ENCODE peak calls at places on chromosomes 16 and 17, in four cellular contexts. P is HepG2, U is GM12878, G is K562. N is an unnamed sample.

GRCh38 chr16:29156511-29156910 is 171.7 kb downstream of the LAT start:
- DNase-seq in P (no peak), U (no peak), G (no peak), N (no peak)

GRCh38 chr16:19777061-19777460 is 59.0 kb downstream of the IQCK start:
- DNase-seq in P (no peak), U (no peak), G (no peak), N (no peak)

GRCh38 chr16:30691907-30692306 is 7.1 kb upstream of the SRCAP start:
- DNase-seq in P (no peak), U (no peak), G (peak), N (no peak)

GRCh38 chr17:68455756-68456528 is 1.4 kb downstream of the WIPI1 start:
- DNase-seq in P (peak), U (no peak), G (no peak), N (no peak)

GRCh38 chr16:85238233-85238647 is 126.0 kb upstream of the CIBAR2 start:
- DNase-seq in P (no peak), U (no peak), G (no peak), N (no peak)

GRCh38 chr16:30054451-30054850 is 11.1 kb upstream of the ALDOA start:
- DNase-seq in P (no peak), U (no peak), G (no peak), N (no peak)

GRCh38 chr16:86355538-86355937 is 154.8 kb upstream of the FOXF1 start:
- DNase-seq in P (no peak), U (no peak), G (no peak), N (no peak)

GRCh38 chr17:64940055-64940454 is 20.8 kb upstream of the LRRC37A3 start:
- DNase-seq in P (no peak), U (no peak), G (no peak), N (no peak)

GRCh38 chr16:19595043-19595767 is 39.7 kb downstream of the VPS35L start:
- DNase-seq in P (no peak), U (no peak), G (no peak), N (no peak)

GRCh38 chr17:73474370-73474988 is 162.7 kb upstream of the CDC42EP4 start:
- DNase-seq in P (peak), U (no peak), G (peak), N (peak)

GRCh38 chr17:68777243-68777855 is 176.2 kb upstream of the FAM20A start:
- DNase-seq in P (peak), U (no peak), G (peak), N (peak)

GRCh38 chr17:31903401-31903800 is 1.9 kb upstream of the UTP6 start:
- DNase-seq in P (no peak), U (no peak), G (no peak), N (no peak)

GRCh38 chr16:53829186-53829747 is 125.3 kb downstream of the FTO start:
- DNase-seq in P (no peak), U (no peak), G (no peak), N (no peak)

GRCh38 chr16:86452451-86452850 is 57.9 kb upstream of the FOXF1 start:
- DNase-seq in P (no peak), U (no peak), G (no peak), N (no peak)

GRCh38 chr16:73149329-73149728 is 101.4 kb upstream of the ZFHX3 start:
- DNase-seq in P (peak), U (no peak), G (no peak), N (no peak)

GRCh38 chr17:76138234-76138895 is 2.7 kb downstream of the FOXJ1 start:
- DNase-seq in P (peak), U (no peak), G (no peak), N (no peak)

GRCh38 chr16:51133691-51134090 is 17.4 kb downstream of the SALL1 start:
- DNase-seq in P (no peak), U (no peak), G (no peak), N (no peak)

GRCh38 chr16:2967721-2968161 is 1.4 kb upstream of the PAQR4 start:
- DNase-seq in P (no peak), U (no peak), G (no peak), N (no peak)

DNA sequence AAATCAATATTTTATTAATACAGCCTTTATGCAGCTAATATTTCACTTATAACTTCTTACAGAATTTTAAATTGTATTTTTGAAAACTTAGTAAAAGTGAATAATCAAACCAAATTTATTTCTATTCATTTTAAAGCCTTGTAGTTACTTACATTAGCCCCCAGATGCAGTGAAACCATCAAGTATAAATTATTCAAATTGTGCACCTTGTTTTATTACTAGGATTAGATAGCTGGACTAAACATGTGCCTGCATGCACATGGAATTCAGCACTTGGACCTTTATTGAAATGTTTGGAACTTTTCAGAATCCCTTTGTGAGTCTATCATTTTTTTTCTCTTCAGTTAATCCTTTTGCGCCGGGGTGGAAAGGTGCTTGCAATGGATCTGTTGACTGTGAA is 4.7 kb downstream of the ZPBP2 start:
- DNase-seq in P (peak), U (no peak), G (no peak), N (no peak)
- TF ChIP-seq BHLHE40 in P (no peak), U (no peak), G (no peak), N (no peak)

GRCh38 chr17:16374129-16374528 is 6.8 kb upstream of the UBB start:
- DNase-seq in P (no peak), U (no peak), G (no peak), N (no peak)
- TF ChIP-seq TARDBP in P (no peak), U (no peak), G (no peak), N (no peak)

GRCh38 chr17:336110-337021 is 16.2 kb downstream of the RPH3AL start:
- DNase-seq in P (no peak), U (no peak), G (no peak), N (no peak)
- TF ChIP-seq BHLHE40 in P (no peak), U (no peak), G (no peak), N (no peak)

GRCh38 chr17:44569459-44569858 is 12.2 kb downstream of the FZD2 start:
- DNase-seq in P (no peak), U (no peak), G (no peak), N (no peak)
- TF ChIP-seq TARDBP in P (no peak), U (no peak), G (no peak), N (no peak)

GRCh38 chr17:82876602-82877391 is 37.0 kb upstream of the ZNF750 start:
- DNase-seq in P (peak), U (no peak), G (peak), N (peak)
- TF ChIP-seq BHLHE40 in P (no peak), U (no peak), G (peak), N (no peak)

DNA sequence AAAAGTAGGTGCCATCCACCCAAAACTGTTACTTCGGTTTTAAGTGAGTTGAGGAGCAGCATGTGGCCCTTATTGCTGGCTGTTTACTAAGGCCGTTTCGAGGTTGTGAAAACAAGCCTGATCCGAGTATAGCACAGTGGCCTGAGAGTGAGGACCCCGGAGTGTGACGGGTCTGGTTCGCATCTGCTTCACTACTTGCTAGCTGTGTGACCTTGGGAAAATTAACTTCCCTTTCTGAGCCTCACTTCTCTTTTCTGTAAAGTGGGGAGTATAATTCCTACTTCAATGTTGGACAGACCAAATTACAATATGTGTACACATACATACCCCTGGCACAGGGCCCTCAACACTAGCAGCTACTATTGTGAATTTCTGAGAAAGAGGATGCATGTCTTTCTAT is 11.7 kb upstream of the HEATR6 start:
- DNase-seq in P (no peak), U (no peak), G (no peak), N (no peak)
- TF ChIP-seq TARDBP in P (no peak), U (no peak), G (no peak), N (no peak)

GRCh38 chr17:78746949-78747269 is 35.2 kb downstream of the CYTH1 start:
- DNase-seq in P (no peak), U (no peak), G (no peak), N (no peak)

GRCh38 chr17:78747479-78747878 is 34.6 kb downstream of the CYTH1 start:
- DNase-seq in P (no peak), U (no peak), G (no peak), N (no peak)

GRCh38 chr17:78748048-78748729 is 33.9 kb downstream of the CYTH1 start:
- DNase-seq in P (peak), U (no peak), G (no peak), N (no peak)

GRCh38 chr17:78746263-78746948 is 35.7 kb downstream of the CYTH1 start:
- DNase-seq in P (peak), U (no peak), G (no peak), N (no peak)

DNA sequence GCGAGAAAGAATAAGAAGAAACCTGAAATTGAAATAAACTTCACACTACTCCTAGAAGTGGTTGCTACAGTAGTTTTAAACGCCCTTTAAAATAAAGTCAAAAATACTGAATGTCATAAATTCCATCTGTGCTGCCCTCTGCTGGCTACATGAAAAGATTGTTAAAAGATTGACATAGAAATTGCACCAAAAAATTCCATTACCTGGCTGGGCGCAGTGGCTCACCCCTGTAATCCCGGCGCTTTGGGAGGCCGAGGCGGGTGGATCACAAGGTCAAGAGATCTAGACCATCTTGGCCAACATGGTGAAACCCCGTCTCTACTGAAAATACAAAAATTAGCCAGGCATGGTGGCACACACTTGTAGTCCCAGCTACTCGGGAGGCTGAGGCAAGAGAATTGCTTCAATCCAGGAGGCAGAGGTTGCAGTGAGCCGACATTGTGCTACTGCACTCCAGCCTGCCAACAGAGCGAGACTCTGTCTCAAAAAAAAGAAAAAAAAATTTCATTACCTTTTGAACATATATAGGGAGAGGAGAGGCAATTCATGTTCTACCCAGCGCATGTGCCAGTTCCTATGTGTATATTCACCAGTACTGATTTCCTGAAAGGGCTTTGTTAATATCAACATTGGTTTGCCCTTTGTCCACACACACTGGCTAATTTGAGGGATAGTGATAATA is 36.5 kb downstream of the CYTH1 start:
- DNase-seq in P (peak), U (no peak), G (no peak), N (no peak)
- TF ChIP-seq BHLHE40 in P (no peak), U (no peak), G (no peak), N (no peak)

DNA sequence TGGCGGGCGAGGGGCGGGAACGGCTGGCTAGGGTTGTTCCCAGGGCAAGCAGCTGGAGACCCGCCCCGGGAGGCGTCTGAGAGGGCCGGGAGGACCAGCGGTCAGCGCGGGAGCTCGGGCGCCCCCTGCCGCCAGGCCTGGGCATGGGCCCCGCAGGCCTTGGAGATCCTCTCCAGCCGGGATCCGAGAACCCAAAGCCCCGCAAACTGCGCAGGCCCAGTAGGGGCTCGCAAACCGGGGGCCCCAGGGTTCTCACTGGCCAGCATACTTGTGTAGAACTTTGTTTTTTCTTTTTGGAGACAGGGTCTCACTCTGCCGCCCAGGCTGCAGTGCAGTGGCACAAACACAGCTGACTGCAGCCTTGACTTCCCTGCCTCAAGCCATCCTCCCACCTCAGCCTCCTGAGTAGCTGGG is 20.8 kb upstream of the ZNF423 start:
- DNase-seq in P (no peak), U (no peak), G (peak), N (peak)
- TF ChIP-seq TARDBP in P (no peak), U (no peak), G (no peak), N (no peak)

DNA sequence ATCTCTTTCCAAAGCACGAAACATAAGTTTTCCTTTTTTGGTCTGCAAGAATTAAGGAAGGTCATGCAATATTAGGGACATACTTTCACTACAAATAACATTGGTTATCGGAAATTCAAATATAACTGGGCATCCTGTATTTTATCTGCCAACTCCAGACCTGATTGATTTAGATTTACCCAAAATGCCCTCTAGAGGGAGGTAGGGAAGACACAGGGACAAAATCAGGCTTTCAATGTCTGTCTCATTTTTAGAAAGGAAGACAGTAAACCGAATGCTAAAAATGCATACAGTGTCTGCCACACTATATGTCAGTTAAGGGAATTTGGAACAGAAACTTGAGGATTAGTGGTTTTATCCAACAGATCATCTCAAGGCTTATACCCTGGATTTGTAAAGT is 161.7 kb upstream of the SOX9 start:
- DNase-seq in P (peak), U (peak), G (no peak), N (peak)
- TF ChIP-seq BHLHE40 in P (no peak), U (no peak), G (no peak), N (no peak)

DNA sequence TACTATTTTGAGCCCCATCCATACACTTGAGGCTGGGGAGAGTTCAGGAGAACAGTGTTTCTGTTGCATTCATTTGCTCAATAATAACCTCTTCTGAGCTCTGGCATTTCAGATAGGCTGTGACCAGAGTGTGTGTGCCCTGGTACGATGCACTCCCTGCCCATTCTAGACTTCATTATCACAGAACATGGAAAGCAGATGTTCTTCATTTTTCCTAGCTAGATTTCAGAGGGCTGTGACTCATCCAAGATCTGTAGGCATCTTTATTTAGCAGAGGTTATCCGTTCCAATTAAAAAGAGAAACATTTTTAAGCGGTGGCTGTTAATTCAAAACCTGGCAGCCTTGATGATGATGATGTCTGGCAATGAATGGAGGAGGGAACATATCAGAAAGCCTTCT is 228.8 kb upstream of the EEF2KMT start:
- DNase-seq in P (no peak), U (no peak), G (no peak), N (no peak)
- TF ChIP-seq TARDBP in P (no peak), U (no peak), G (no peak), N (no peak)

N was measured in HEK293T.